ENCODE peak calls at places on chromosomes 5 and 9, in four cellular contexts. One of them, this sample, is unnamed.

GRCh38 chr5:151223447-151224264 is at the start of gene CCDC69:
- DNase-seq in GM12865: peak
- DNase-seq in CD8-positive, alpha-beta memory T cell: peak
- DNase-seq in T follicular helper cell: no peak
- DNase-seq in this sample: peak

GRCh38 chr9:82805027-82805426 is 257.9 kb downstream of the RASEF start:
- DNase-seq in GM12865: no peak
- DNase-seq in CD8-positive, alpha-beta memory T cell: no peak
- DNase-seq in T follicular helper cell: no peak
- DNase-seq in this sample: no peak

GRCh38 chr5:51172853-51173635 is 210.2 kb upstream of the ISL1 start:
- DNase-seq in GM12865: no peak
- DNase-seq in CD8-positive, alpha-beta memory T cell: no peak
- DNase-seq in T follicular helper cell: no peak
- DNase-seq in this sample: no peak

GRCh38 chr9:93260290-93261066 is 76.5 kb downstream of the WNK2 start:
- DNase-seq in GM12865: no peak
- DNase-seq in CD8-positive, alpha-beta memory T cell: no peak
- DNase-seq in T follicular helper cell: no peak
- DNase-seq in this sample: no peak

GRCh38 chr5:91307023-91307422 is 76.1 kb downstream of the ARRDC3 start:
- DNase-seq in GM12865: no peak
- DNase-seq in CD8-positive, alpha-beta memory T cell: no peak
- DNase-seq in T follicular helper cell: no peak
- DNase-seq in this sample: no peak

GRCh38 chr5:179244051-179244450 is 101.2 kb downstream of the ADAMTS2 start:
- DNase-seq in GM12865: no peak
- DNase-seq in CD8-positive, alpha-beta memory T cell: no peak
- DNase-seq in T follicular helper cell: no peak
- DNase-seq in this sample: no peak

GRCh38 chr9:98236881-98237487 is 18.5 kb downstream of the TBC1D2 start:
- DNase-seq in GM12865: no peak
- DNase-seq in CD8-positive, alpha-beta memory T cell: no peak
- DNase-seq in T follicular helper cell: no peak
- DNase-seq in this sample: peak

GRCh38 chr5:5979362-5979760 is 399.0 kb downstream of the MED10 start:
- DNase-seq in GM12865: no peak
- DNase-seq in CD8-positive, alpha-beta memory T cell: no peak
- DNase-seq in T follicular helper cell: no peak
- DNase-seq in this sample: no peak

GRCh38 chr5:151612689-151613427 is 21.7 kb upstream of the FAT2 start:
- DNase-seq in GM12865: peak
- DNase-seq in CD8-positive, alpha-beta memory T cell: no peak
- DNase-seq in T follicular helper cell: peak
- DNase-seq in this sample: no peak

GRCh38 chr5:55904152-55904551 is 53.0 kb downstream of the IL31RA start:
- DNase-seq in GM12865: peak
- DNase-seq in CD8-positive, alpha-beta memory T cell: no peak
- DNase-seq in T follicular helper cell: no peak
- DNase-seq in this sample: no peak

GRCh38 chr9:120532475-120532874 is 47.5 kb downstream of the CDK5RAP2 start:
- DNase-seq in GM12865: no peak
- DNase-seq in CD8-positive, alpha-beta memory T cell: no peak
- DNase-seq in T follicular helper cell: no peak
- DNase-seq in this sample: no peak

GRCh38 chr5:110021251-110021650 is 331.5 kb downstream of the MAN2A1 start:
- DNase-seq in GM12865: no peak
- DNase-seq in CD8-positive, alpha-beta memory T cell: no peak
- DNase-seq in T follicular helper cell: no peak
- DNase-seq in this sample: no peak

GRCh38 chr5:123154857-123155467 is 65.9 kb downstream of the PRDM6 start:
- DNase-seq in GM12865: no peak
- DNase-seq in CD8-positive, alpha-beta memory T cell: no peak
- DNase-seq in T follicular helper cell: no peak
- DNase-seq in this sample: no peak

GRCh38 chr9:942805-943580 is 33.5 kb upstream of the DMRT3 start:
- DNase-seq in GM12865: peak
- DNase-seq in CD8-positive, alpha-beta memory T cell: no peak
- DNase-seq in T follicular helper cell: no peak
- DNase-seq in this sample: no peak

GRCh38 chr5:83450183-83450839 is 21.2 kb upstream of the VCAN start:
- DNase-seq in GM12865: no peak
- DNase-seq in CD8-positive, alpha-beta memory T cell: no peak
- DNase-seq in T follicular helper cell: no peak
- DNase-seq in this sample: no peak

GRCh38 chr9:109355564-109356297 is 34.9 kb upstream of the EPB41L4B start:
- DNase-seq in GM12865: no peak
- DNase-seq in CD8-positive, alpha-beta memory T cell: no peak
- DNase-seq in T follicular helper cell: no peak
- DNase-seq in this sample: no peak

GRCh38 chr9:75649060-75649459 is 241.4 kb upstream of the PCSK5 start:
- DNase-seq in GM12865: no peak
- DNase-seq in CD8-positive, alpha-beta memory T cell: no peak
- DNase-seq in T follicular helper cell: no peak
- DNase-seq in this sample: no peak

GRCh38 chr5:43648499-43649124 is 45.6 kb downstream of the NNT start:
- DNase-seq in GM12865: no peak
- DNase-seq in CD8-positive, alpha-beta memory T cell: no peak
- DNase-seq in T follicular helper cell: no peak
- DNase-seq in this sample: no peak

GRCh38 chr5:77924081-77924480 is 147.9 kb upstream of the TBCA start:
- DNase-seq in GM12865: no peak
- DNase-seq in CD8-positive, alpha-beta memory T cell: no peak
- DNase-seq in T follicular helper cell: no peak
- DNase-seq in this sample: no peak

GRCh38 chr9:69885474-69885929 is 64.9 kb downstream of the CFAP95 start:
- DNase-seq in GM12865: no peak
- DNase-seq in CD8-positive, alpha-beta memory T cell: no peak
- DNase-seq in T follicular helper cell: no peak
- DNase-seq in this sample: no peak

GRCh38 chr9:97873877-97874276 is 20.9 kb downstream of the FOXE1 start:
- DNase-seq in GM12865: no peak
- DNase-seq in CD8-positive, alpha-beta memory T cell: no peak
- DNase-seq in T follicular helper cell: no peak
- DNase-seq in this sample: no peak

GRCh38 chr9:132147839-132148238 is 14.0 kb upstream of the NTNG2 start:
- DNase-seq in GM12865: no peak
- DNase-seq in CD8-positive, alpha-beta memory T cell: no peak
- DNase-seq in T follicular helper cell: no peak
- DNase-seq in this sample: no peak